ENCODE peak calls at places on chromosome 3, in five cellular contexts. Q, Y, H, T and J are unnamed samples.

GRCh38 chr3:114299421-114299820 is 5.6 kb downstream of the TIGIT start:
- DNase-seq in Q (peak; percentile 71), Y (no peak), H (no peak), T (peak; percentile 44), J (no peak)

GRCh38 chr3:117688583-117688982 is 979.0 kb downstream of the TUSC7 start:
- DNase-seq in Q (no peak), Y (no peak), H (no peak), T (no peak), J (no peak)

GRCh38 chr3:134652409-134652831 is 1.6 kb upstream of the KY start:
- DNase-seq in Q (no peak), Y (no peak), H (no peak), T (peak; percentile 30), J (no peak)

GRCh38 chr3:192928720-192929119 is 11.1 kb upstream of the MB21D2 start:
- DNase-seq in Q (no peak), Y (no peak), H (no peak), T (no peak), J (no peak)

GRCh38 chr3:8561365-8561764 is 59.7 kb downstream of the LMCD1 start:
- DNase-seq in Q (no peak), Y (peak; percentile 64), H (no peak), T (no peak), J (no peak)

GRCh38 chr3:31227152-31227581 is 305.6 kb upstream of the STT3B start:
- DNase-seq in Q (no peak), Y (no peak), H (no peak), T (no peak), J (no peak)

GRCh38 chr3:119350114-119350513 is 55.9 kb downstream of the ARHGAP31 start:
- DNase-seq in Q (no peak), Y (no peak), H (no peak), T (peak; percentile 17), J (peak; percentile 80)

GRCh38 chr3:62415312-62415791 is 42.0 kb upstream of the FEZF2 start:
- DNase-seq in Q (peak; percentile 8), Y (no peak), H (no peak), T (no peak), J (peak; percentile 73)

GRCh38 chr3:56921573-56922571 is 120.1 kb upstream of the ARHGEF3 start:
- DNase-seq in Q (no peak), Y (peak; percentile 71), H (no peak), T (no peak), J (no peak)

GRCh38 chr3:71317749-71318458 is 265.6 kb downstream of the FOXP1 start:
- DNase-seq in Q (no peak), Y (no peak), H (no peak), T (no peak), J (no peak)

GRCh38 chr3:18111702-18112311 is 313.3 kb downstream of the SATB1 start:
- DNase-seq in Q (peak; percentile 19), Y (no peak), H (no peak), T (peak; percentile 61), J (no peak)

GRCh38 chr3:77835916-77836315 is 796.0 kb downstream of the ROBO2 start:
- DNase-seq in Q (no peak), Y (no peak), H (no peak), T (no peak), J (no peak)

GRCh38 chr3:156630081-156630772 is 44.2 kb upstream of the TIPARP start:
- DNase-seq in Q (peak; percentile 43), Y (no peak), H (no peak), T (peak; percentile 57), J (no peak)

GRCh38 chr3:172096881-172097420 is 57.6 kb downstream of the FNDC3B start:
- DNase-seq in Q (peak; percentile 20), Y (no peak), H (no peak), T (peak; percentile 82), J (no peak)

GRCh38 chr3:123480428-123480827 is 31.5 kb upstream of the ADCY5 start:
- DNase-seq in Q (no peak), Y (no peak), H (no peak), T (no peak), J (no peak)

GRCh38 chr3:169250000-169250399 is 413.5 kb downstream of the MECOM start:
- DNase-seq in Q (no peak), Y (no peak), H (no peak), T (no peak), J (no peak)

GRCh38 chr3:192570315-192570714 is 157.0 kb downstream of the FGF12 start:
- DNase-seq in Q (no peak), Y (no peak), H (no peak), T (no peak), J (no peak)

GRCh38 chr3:18669374-18669773 is 244.2 kb upstream of the SATB1 start:
- DNase-seq in Q (no peak), Y (no peak), H (no peak), T (no peak), J (no peak)

GRCh38 chr3:23859012-23859743 is 53.4 kb downstream of the UBE2E1 start:
- DNase-seq in Q (no peak), Y (no peak), H (no peak), T (peak; percentile 52), J (no peak)

GRCh38 chr3:98713984-98714383 is 49.2 kb upstream of the ST3GAL6 start:
- DNase-seq in Q (no peak), Y (no peak), H (no peak), T (no peak), J (no peak)

GRCh38 chr3:194561306-194561974 is 71.8 kb downstream of the TMEM44 start:
- DNase-seq in Q (no peak), Y (no peak), H (no peak), T (peak; percentile 98), J (no peak)

GRCh38 chr3:38600551-38600950 is 48.9 kb downstream of the SCN5A start:
- DNase-seq in Q (no peak), Y (peak; percentile 2), H (no peak), T (no peak), J (no peak)

GRCh38 chr3:133424937-133425869 is 25.3 kb downstream of the BFSP2 start:
- DNase-seq in Q (no peak), Y (no peak), H (no peak), T (peak; percentile 23), J (no peak)

GRCh38 chr3:48215019-48215418 is 8.3 kb upstream of the CAMP start:
- DNase-seq in Q (no peak), Y (peak; percentile 73), H (no peak), T (no peak), J (no peak)

GRCh38 chr3:111210003-111210699 is 138.5 kb downstream of the NECTIN3 start:
- DNase-seq in Q (no peak), Y (no peak), H (no peak), T (peak; percentile 66), J (no peak)